ENCODE peak calls at places on chromosomes 4 and X, in four cellular contexts. A, Q, I and L are unnamed samples.

GRCh38 chr4:166594326-166594946 is 639.9 kb downstream of the SPOCK3 start:
- DNase-seq in A (no peak), Q (peak), I (peak), L (peak)

GRCh38 chrX:120755066-120755846 is 120.4 kb downstream of the CT47B1 start:
- DNase-seq in A (no peak), Q (no peak), I (no peak), L (no peak)

GRCh38 chr4:53545942-53546581 is 45.2 kb downstream of the LNX1 start:
- DNase-seq in A (no peak), Q (no peak), I (no peak), L (no peak)

GRCh38 chr4:45971108-45971507 is 152.7 kb downstream of the GABRG1 start:
- DNase-seq in A (no peak), Q (no peak), I (no peak), L (no peak)

GRCh38 chr4:30718021-30718888 is 1.9 kb upstream of the PCDH7 start:
- DNase-seq in A (no peak), Q (peak), I (peak), L (peak)

GRCh38 chr4:156803056-156803455 is 168.5 kb downstream of the PDGFC start:
- DNase-seq in A (no peak), Q (peak), I (no peak), L (no peak)

GRCh38 chr4:2413821-2414610 is 4.4 kb downstream of the ZFYVE28 start:
- DNase-seq in A (no peak), Q (peak), I (peak), L (no peak)

GRCh38 chrX:23578079-23578478 is 89.2 kb upstream of the PRDX4 start:
- DNase-seq in A (no peak), Q (peak), I (no peak), L (no peak)

GRCh38 chr4:39539026-39539690 is 11.9 kb upstream of the UGDH start:
- DNase-seq in A (no peak), Q (no peak), I (no peak), L (no peak)